ENCODE peak calls at places on chromosomes 11 and 22, in eight cellular contexts. S is endothelial cell of umbilical vein; Q is kidney; E is heart right ventricle; R is CD4-positive, alpha-beta T cell; T is body of pancreas; Z is pancreas; P is prostate gland. A is an unnamed sample.

GRCh38 chr11:36702330-36703054 is 104.5 kb upstream of the RAG2 start:
- DNase-seq in S (peak), Q (no peak), E (peak), R (no peak), T (peak), Z (no peak), P (peak), A (no peak)

GRCh38 chr22:35524966-35525686 is 15.5 kb upstream of the RASD2 start:
- DNase-seq in S (no peak), Q (no peak), E (peak), R (no peak), T (no peak), Z (no peak), P (no peak), A (peak)

GRCh38 chr11:75272821-75273301 is 32.3 kb downstream of the TPBGL start:
- DNase-seq in S (no peak), Q (peak), E (no peak), R (no peak), T (no peak), Z (peak), P (no peak), A (peak)

GRCh38 chr11:10600570-10601248 is 32.2 kb upstream of the LYVE1 start:
- DNase-seq in S (peak), Q (no peak), E (no peak), R (no peak), T (no peak), Z (no peak), P (no peak), A (no peak)

GRCh38 chr11:14499178-14499559 is 442 bp downstream of the COPB1 start:
- DNase-seq in S (peak), Q (peak), E (peak), R (peak), T (peak), Z (peak), P (peak), A (peak)

GRCh38 chr22:38788417-38788816 is 5.5 kb downstream of the DNAL4 start:
- DNase-seq in S (peak), Q (peak), E (peak), R (no peak), T (peak), Z (no peak), P (no peak), A (peak)

GRCh38 chr22:18076060-18076497 is 1.7 kb upstream of the PEX26 start:
- DNase-seq in S (peak), Q (peak), E (peak), R (peak), T (peak), Z (no peak), P (peak), A (peak)

GRCh38 chr11:65506770-65507485 is 8.1 kb downstream of the MALAT1 start:
- DNase-seq in S (peak), Q (peak), E (no peak), R (peak), T (peak), Z (peak), P (peak), A (peak)

GRCh38 chr11:3380706-3381570 is 2.0 kb upstream of the ZNF195 start:
- DNase-seq in S (no peak), Q (no peak), E (no peak), R (no peak), T (no peak), Z (no peak), P (no peak), A (no peak)

GRCh38 chr11:71179877-71180276 is 72.5 kb downstream of the SHANK2 start:
- DNase-seq in S (no peak), Q (no peak), E (no peak), R (no peak), T (no peak), Z (no peak), P (no peak), A (no peak)

GRCh38 chr11:111376453-111376871 is 2.6 kb downstream of the POU2AF1 start:
- DNase-seq in S (no peak), Q (no peak), E (no peak), R (no peak), T (no peak), Z (no peak), P (no peak), A (no peak)

GRCh38 chr22:19287889-19288288 is 3.6 kb downstream of the CLTCL1 start:
- DNase-seq in S (no peak), Q (no peak), E (no peak), R (no peak), T (no peak), Z (no peak), P (no peak), A (no peak)

GRCh38 chr11:10108901-10109665 is 184.9 kb downstream of the SBF2 start:
- DNase-seq in S (peak), Q (no peak), E (peak), R (no peak), T (no peak), Z (no peak), P (no peak), A (no peak)

DNA sequence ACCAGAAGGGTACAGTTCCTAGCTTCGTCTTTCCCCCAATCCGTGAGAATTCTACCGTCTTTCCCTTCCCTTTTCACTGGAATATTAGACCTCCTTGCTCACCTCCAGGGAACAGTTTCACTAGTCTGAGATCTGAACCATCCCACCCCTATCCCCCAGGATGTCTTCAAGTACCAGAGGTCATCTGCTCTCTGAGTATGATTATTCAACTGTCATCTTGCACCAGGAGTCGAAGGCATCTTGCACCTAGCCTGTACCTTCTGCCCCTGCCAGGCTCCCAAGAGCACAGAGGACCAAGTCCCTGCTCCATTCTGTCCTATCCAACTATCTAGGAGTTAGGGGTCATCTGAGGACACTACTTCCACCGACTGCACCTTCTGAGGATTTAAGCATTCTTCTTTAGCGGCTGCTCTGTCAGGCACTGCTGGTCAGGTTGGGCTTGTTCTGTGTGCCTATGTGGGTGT is 804 bp downstream of the ACER3 start:
- DNase-seq in S (peak), Q (no peak), E (no peak), R (no peak), T (no peak), Z (no peak), P (no peak), A (no peak)
- H3K27ac ChIP-seq in S (peak), Q (no peak), E (peak), R (no peak), T (peak), Z (peak), P (peak), A (peak)

DNA sequence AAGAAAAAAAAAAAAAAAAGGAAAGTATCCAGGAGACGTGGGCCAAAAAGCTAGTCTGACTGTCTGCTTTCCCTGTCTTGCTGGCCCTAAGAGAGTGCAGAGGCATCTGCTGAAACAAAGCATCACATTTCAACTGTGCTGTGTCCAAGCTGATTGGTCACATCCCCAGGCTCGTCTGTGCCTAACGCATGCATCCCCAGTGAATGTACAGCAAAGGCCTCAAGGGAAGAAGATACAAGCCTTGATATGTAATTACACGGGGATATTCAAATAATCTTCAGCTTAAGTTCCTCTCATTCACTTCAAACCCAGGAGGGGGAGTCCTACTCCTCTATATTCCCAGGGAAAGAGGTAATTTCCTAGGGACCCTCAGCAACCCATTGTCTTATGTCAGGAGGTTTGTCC is 5.4 kb upstream of the SORL1 start:
- DNase-seq in S (peak), Q (no peak), E (no peak), R (no peak), T (no peak), Z (no peak), P (no peak), A (no peak)
- TF ChIP-seq CTCF in S (no peak), Q (no peak), E (no peak), R (no peak), T (no peak), Z (no peak), P (no peak), A (no peak)

GRCh38 chr11:121899534-121899933 is 216.5 kb downstream of the BLID start:
- DNase-seq in S (no peak), Q (no peak), E (no peak), R (no peak), T (no peak), Z (no peak), P (no peak), A (no peak)

GRCh38 chr11:121907379-121907778 is 208.6 kb downstream of the BLID start:
- DNase-seq in S (no peak), Q (no peak), E (no peak), R (no peak), T (no peak), Z (no peak), P (no peak), A (no peak)

GRCh38 chr11:121904148-121904547 is 211.9 kb downstream of the BLID start:
- DNase-seq in S (no peak), Q (no peak), E (no peak), R (no peak), T (no peak), Z (no peak), P (no peak), A (no peak)

GRCh38 chr11:121898913-121899312 is 217.1 kb downstream of the BLID start:
- DNase-seq in S (no peak), Q (no peak), E (no peak), R (no peak), T (no peak), Z (no peak), P (no peak), A (no peak)

GRCh38 chr11:121901853-121902252 is 214.2 kb downstream of the BLID start:
- DNase-seq in S (no peak), Q (no peak), E (no peak), R (no peak), T (no peak), Z (no peak), P (no peak), A (no peak)
- H3K27ac ChIP-seq in S (no peak), Q (no peak), E (no peak), R (no peak), T (no peak), Z (no peak), P (no peak), A (no peak)

DNA sequence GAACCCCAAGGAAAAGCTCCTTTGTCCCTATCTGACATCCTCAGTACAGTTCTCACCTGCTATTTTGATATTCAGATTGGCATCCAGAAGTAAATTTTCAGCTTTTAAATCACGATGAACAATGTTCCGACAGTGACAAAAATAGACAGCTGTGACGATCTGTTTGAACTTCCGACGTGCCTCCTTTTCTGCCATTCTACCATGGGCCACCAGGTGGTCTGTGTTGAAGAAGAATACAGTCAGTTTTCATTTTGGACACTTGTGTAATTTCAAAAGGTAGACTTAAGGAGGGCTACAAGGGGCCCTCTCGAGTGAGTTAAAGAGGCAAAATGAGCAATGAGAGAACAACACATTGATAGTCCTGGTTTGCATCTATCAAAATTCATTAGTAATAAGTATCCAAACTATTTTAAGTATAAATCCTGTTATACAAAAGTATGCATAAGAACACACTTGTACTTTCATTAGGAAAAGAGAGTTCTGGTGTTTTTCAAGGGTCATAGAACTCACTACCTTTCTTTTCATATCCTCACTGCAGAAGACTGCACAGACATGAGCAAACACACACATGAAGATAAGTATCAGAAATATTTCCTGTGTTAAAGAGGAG is 89.8 kb upstream of the APOA1 start:
- DNase-seq in S (peak), Q (no peak), E (no peak), R (peak), T (no peak), Z (no peak), P (no peak), A (no peak)
- TF ChIP-seq CTCF in S (peak), Q (no peak), E (peak), R (peak), T (peak), Z (no peak), P (no peak), A (no peak)

GRCh38 chr22:42321908-42322561 is 51.6 kb upstream of the TCF20 start:
- DNase-seq in S (no peak), Q (no peak), E (no peak), R (no peak), T (no peak), Z (no peak), P (no peak), A (no peak)
- H3K27ac ChIP-seq in S (no peak), Q (no peak), E (no peak), R (no peak), T (no peak), Z (no peak), P (no peak), A (no peak)